ENCODE peak calls at places on chromosome 1, in six cellular contexts. One of them, this sample, is unnamed.

GRCh38 chr1:1614204-1614953 is 921 bp upstream of the MIB2 start:
- DNase-seq in omental fat pad: no peak
- DNase-seq in nephron progenitor cell: peak; percentile 12
- DNase-seq in activated T-helper 9 cell treated with anti-CD3 and anti-CD28 coated beads, Interleukin-2, amount 50 U/mL, for 16 hours: peak; percentile 49
- DNase-seq in germinal center: no peak
- DNase-seq in NCI-H774: no peak
- DNase-seq in this sample: no peak

GRCh38 chr1:157415661-157416060 is 136.7 kb downstream of the FCRL5 start:
- DNase-seq in omental fat pad: no peak
- DNase-seq in nephron progenitor cell: no peak
- DNase-seq in activated T-helper 9 cell treated with anti-CD3 and anti-CD28 coated beads, Interleukin-2, amount 50 U/mL, for 16 hours: no peak
- DNase-seq in germinal center: no peak
- DNase-seq in NCI-H774: no peak
- DNase-seq in this sample: no peak

GRCh38 chr1:185971688-185972087 is 237.5 kb downstream of the HMCN1 start:
- DNase-seq in omental fat pad: no peak
- DNase-seq in germinal center: no peak
- DNase-seq in NCI-H774: no peak
- DNase-seq in nephron progenitor cell: no peak
- DNase-seq in activated T-helper 9 cell treated with anti-CD3 and anti-CD28 coated beads, Interleukin-2, amount 50 U/mL, for 16 hours: no peak
- DNase-seq in this sample: peak; percentile 89

GRCh38 chr1:235972316-235973090 is 92.4 kb downstream of the NID1 start:
- DNase-seq in NCI-H774: no peak
- DNase-seq in omental fat pad: no peak
- DNase-seq in nephron progenitor cell: no peak
- DNase-seq in activated T-helper 9 cell treated with anti-CD3 and anti-CD28 coated beads, Interleukin-2, amount 50 U/mL, for 16 hours: no peak
- DNase-seq in germinal center: peak; percentile 27
- DNase-seq in this sample: peak; percentile 41

GRCh38 chr1:30569384-30569783 is 154.0 kb downstream of the MATN1 start:
- DNase-seq in germinal center: no peak
- DNase-seq in omental fat pad: no peak
- DNase-seq in activated T-helper 9 cell treated with anti-CD3 and anti-CD28 coated beads, Interleukin-2, amount 50 U/mL, for 16 hours: no peak
- DNase-seq in NCI-H774: no peak
- DNase-seq in nephron progenitor cell: no peak
- DNase-seq in this sample: no peak

GRCh38 chr1:205423248-205423647 is 1.4 kb upstream of the LEMD1 start:
- DNase-seq in NCI-H774: peak; percentile 74
- DNase-seq in omental fat pad: no peak
- DNase-seq in activated T-helper 9 cell treated with anti-CD3 and anti-CD28 coated beads, Interleukin-2, amount 50 U/mL, for 16 hours: no peak
- DNase-seq in nephron progenitor cell: no peak
- DNase-seq in germinal center: no peak
- DNase-seq in this sample: no peak

GRCh38 chr1:1173793-1174415 is at the start of gene TTLL10:
- DNase-seq in NCI-H774: no peak
- DNase-seq in omental fat pad: no peak
- DNase-seq in germinal center: no peak
- DNase-seq in activated T-helper 9 cell treated with anti-CD3 and anti-CD28 coated beads, Interleukin-2, amount 50 U/mL, for 16 hours: no peak
- DNase-seq in nephron progenitor cell: peak; percentile 60
- DNase-seq in this sample: no peak

GRCh38 chr1:55234016-55234415 is 18.9 kb upstream of the USP24 start:
- DNase-seq in germinal center: no peak
- DNase-seq in nephron progenitor cell: no peak
- DNase-seq in omental fat pad: no peak
- DNase-seq in activated T-helper 9 cell treated with anti-CD3 and anti-CD28 coated beads, Interleukin-2, amount 50 U/mL, for 16 hours: no peak
- DNase-seq in NCI-H774: no peak
- DNase-seq in this sample: no peak

GRCh38 chr1:32205401-32206370 is at the start of gene IQCC:
- DNase-seq in NCI-H774: peak; percentile 99
- DNase-seq in activated T-helper 9 cell treated with anti-CD3 and anti-CD28 coated beads, Interleukin-2, amount 50 U/mL, for 16 hours: peak; percentile 77
- DNase-seq in germinal center: peak; percentile 91
- DNase-seq in omental fat pad: peak; percentile 65
- DNase-seq in nephron progenitor cell: peak; percentile 89
- DNase-seq in this sample: peak; percentile 74

GRCh38 chr1:186865861-186866260 is 37.1 kb downstream of the PLA2G4A start:
- DNase-seq in germinal center: no peak
- DNase-seq in nephron progenitor cell: no peak
- DNase-seq in omental fat pad: no peak
- DNase-seq in activated T-helper 9 cell treated with anti-CD3 and anti-CD28 coated beads, Interleukin-2, amount 50 U/mL, for 16 hours: no peak
- DNase-seq in NCI-H774: no peak
- DNase-seq in this sample: no peak

GRCh38 chr1:174949645-174950044 is 50.1 kb upstream of the CACYBP start:
- DNase-seq in germinal center: no peak
- DNase-seq in nephron progenitor cell: no peak
- DNase-seq in omental fat pad: no peak
- DNase-seq in activated T-helper 9 cell treated with anti-CD3 and anti-CD28 coated beads, Interleukin-2, amount 50 U/mL, for 16 hours: no peak
- DNase-seq in NCI-H774: no peak
- DNase-seq in this sample: no peak

GRCh38 chr1:50860702-50861101 is 99.4 kb downstream of the FAF1 start:
- DNase-seq in omental fat pad: no peak
- DNase-seq in germinal center: no peak
- DNase-seq in NCI-H774: no peak
- DNase-seq in nephron progenitor cell: no peak
- DNase-seq in activated T-helper 9 cell treated with anti-CD3 and anti-CD28 coated beads, Interleukin-2, amount 50 U/mL, for 16 hours: no peak
- DNase-seq in this sample: no peak

GRCh38 chr1:22814176-22815042 is 103.8 kb downstream of the EPHB2 start:
- DNase-seq in activated T-helper 9 cell treated with anti-CD3 and anti-CD28 coated beads, Interleukin-2, amount 50 U/mL, for 16 hours: no peak
- DNase-seq in omental fat pad: no peak
- DNase-seq in nephron progenitor cell: no peak
- DNase-seq in NCI-H774: peak; percentile 1
- DNase-seq in germinal center: no peak
- DNase-seq in this sample: no peak

GRCh38 chr1:161199506-161200119 is 759 bp upstream of the ADAMTS4 start:
- DNase-seq in germinal center: no peak
- DNase-seq in nephron progenitor cell: no peak
- DNase-seq in NCI-H774: no peak
- DNase-seq in omental fat pad: no peak
- DNase-seq in activated T-helper 9 cell treated with anti-CD3 and anti-CD28 coated beads, Interleukin-2, amount 50 U/mL, for 16 hours: no peak
- DNase-seq in this sample: no peak

GRCh38 chr1:218030846-218031245 is 254.2 kb upstream of the RRP15 start:
- DNase-seq in activated T-helper 9 cell treated with anti-CD3 and anti-CD28 coated beads, Interleukin-2, amount 50 U/mL, for 16 hours: no peak
- DNase-seq in omental fat pad: no peak
- DNase-seq in nephron progenitor cell: no peak
- DNase-seq in NCI-H774: no peak
- DNase-seq in germinal center: no peak
- DNase-seq in this sample: no peak

GRCh38 chr1:226883630-226884029 is 13.2 kb downstream of the PSEN2 start:
- DNase-seq in nephron progenitor cell: no peak
- DNase-seq in NCI-H774: no peak
- DNase-seq in germinal center: no peak
- DNase-seq in omental fat pad: no peak
- DNase-seq in activated T-helper 9 cell treated with anti-CD3 and anti-CD28 coated beads, Interleukin-2, amount 50 U/mL, for 16 hours: no peak
- DNase-seq in this sample: no peak

GRCh38 chr1:59678809-59679228 is 135.9 kb upstream of the HOOK1 start:
- DNase-seq in NCI-H774: no peak
- DNase-seq in omental fat pad: no peak
- DNase-seq in activated T-helper 9 cell treated with anti-CD3 and anti-CD28 coated beads, Interleukin-2, amount 50 U/mL, for 16 hours: no peak
- DNase-seq in germinal center: no peak
- DNase-seq in nephron progenitor cell: peak; percentile 18
- DNase-seq in this sample: peak; percentile 99

GRCh38 chr1:2029561-2029960 is 10.4 kb downstream of the GABRD start:
- DNase-seq in activated T-helper 9 cell treated with anti-CD3 and anti-CD28 coated beads, Interleukin-2, amount 50 U/mL, for 16 hours: no peak
- DNase-seq in nephron progenitor cell: no peak
- DNase-seq in omental fat pad: no peak
- DNase-seq in NCI-H774: no peak
- DNase-seq in germinal center: no peak
- DNase-seq in this sample: no peak

GRCh38 chr1:4801192-4801924 is 146.9 kb downstream of the AJAP1 start:
- DNase-seq in activated T-helper 9 cell treated with anti-CD3 and anti-CD28 coated beads, Interleukin-2, amount 50 U/mL, for 16 hours: no peak
- DNase-seq in NCI-H774: no peak
- DNase-seq in omental fat pad: no peak
- DNase-seq in nephron progenitor cell: no peak
- DNase-seq in germinal center: no peak
- DNase-seq in this sample: no peak

GRCh38 chr1:23533288-23534130 is 2.5 kb upstream of the E2F2 start:
- DNase-seq in germinal center: no peak
- DNase-seq in NCI-H774: no peak
- DNase-seq in activated T-helper 9 cell treated with anti-CD3 and anti-CD28 coated beads, Interleukin-2, amount 50 U/mL, for 16 hours: no peak
- DNase-seq in omental fat pad: no peak
- DNase-seq in nephron progenitor cell: no peak
- DNase-seq in this sample: no peak

GRCh38 chr1:50605186-50605875 is 182.1 kb upstream of the DMRTA2 start:
- DNase-seq in activated T-helper 9 cell treated with anti-CD3 and anti-CD28 coated beads, Interleukin-2, amount 50 U/mL, for 16 hours: no peak
- DNase-seq in germinal center: no peak
- DNase-seq in omental fat pad: no peak
- DNase-seq in nephron progenitor cell: no peak
- DNase-seq in NCI-H774: peak; percentile 73
- DNase-seq in this sample: peak; percentile 47

GRCh38 chr1:183330335-183330734 is 87.8 kb downstream of the NMNAT2 start:
- DNase-seq in activated T-helper 9 cell treated with anti-CD3 and anti-CD28 coated beads, Interleukin-2, amount 50 U/mL, for 16 hours: no peak
- DNase-seq in nephron progenitor cell: peak; percentile 10
- DNase-seq in omental fat pad: no peak
- DNase-seq in NCI-H774: no peak
- DNase-seq in germinal center: no peak
- DNase-seq in this sample: no peak

GRCh38 chr1:178973671-178974091 is 52.0 kb upstream of the FAM20B start:
- DNase-seq in germinal center: no peak
- DNase-seq in omental fat pad: no peak
- DNase-seq in activated T-helper 9 cell treated with anti-CD3 and anti-CD28 coated beads, Interleukin-2, amount 50 U/mL, for 16 hours: no peak
- DNase-seq in nephron progenitor cell: no peak
- DNase-seq in NCI-H774: no peak
- DNase-seq in this sample: no peak

GRCh38 chr1:93673159-93673657 is 8.4 kb downstream of the BCAR3 start:
- DNase-seq in NCI-H774: no peak
- DNase-seq in omental fat pad: no peak
- DNase-seq in germinal center: no peak
- DNase-seq in nephron progenitor cell: no peak
- DNase-seq in activated T-helper 9 cell treated with anti-CD3 and anti-CD28 coated beads, Interleukin-2, amount 50 U/mL, for 16 hours: no peak
- DNase-seq in this sample: no peak

GRCh38 chr1:236394016-236394481 is at the start of gene EDARADD:
- DNase-seq in activated T-helper 9 cell treated with anti-CD3 and anti-CD28 coated beads, Interleukin-2, amount 50 U/mL, for 16 hours: no peak
- DNase-seq in NCI-H774: no peak
- DNase-seq in germinal center: no peak
- DNase-seq in nephron progenitor cell: no peak
- DNase-seq in omental fat pad: no peak
- DNase-seq in this sample: no peak

GRCh38 chr1:68955424-68955823 is 458.5 kb upstream of the DEPDC1 start:
- DNase-seq in activated T-helper 9 cell treated with anti-CD3 and anti-CD28 coated beads, Interleukin-2, amount 50 U/mL, for 16 hours: no peak
- DNase-seq in NCI-H774: peak; percentile 17
- DNase-seq in germinal center: no peak
- DNase-seq in nephron progenitor cell: no peak
- DNase-seq in omental fat pad: no peak
- DNase-seq in this sample: no peak